ENCODE peak calls at places on chromosomes 12 and 14, in four cellular contexts. T is GM12878, B is HepG2, J is H1. A is an unnamed sample.

GRCh38 chr12:14892726-14893442 is 7.2 kb upstream of the MGP start:
- DNase-seq in T (no peak), B (peak; percentile 5), J (no peak), A (no peak)

GRCh38 chr14:39374846-39375245 is 57.4 kb downstream of the FBXO33 start:
- DNase-seq in T (no peak), B (no peak), J (no peak), A (no peak)

GRCh38 chr14:54610051-54610977 is 43.4 kb downstream of the SAMD4A start:
- DNase-seq in T (no peak), B (no peak), J (no peak), A (no peak)

GRCh38 chr12:46406352-46407027 is 33.9 kb upstream of the SLC38A2 start:
- DNase-seq in T (no peak), B (no peak), J (no peak), A (no peak)

GRCh38 chr14:100199240-100199860 is 39.6 kb upstream of the YY1 start:
- DNase-seq in T (no peak), B (no peak), J (no peak), A (no peak)

GRCh38 chr12:50402270-50403000 is 1.8 kb downstream of the LARP4 start:
- DNase-seq in T (no peak), B (no peak), J (no peak), A (no peak)

GRCh38 chr12:48800971-48801370 is 12.1 kb upstream of the ADCY6 start:
- DNase-seq in T (no peak), B (no peak), J (no peak), A (no peak)

GRCh38 chr12:55818886-55819285 is 1.0 kb downstream of the ORMDL2 start:
- DNase-seq in T (no peak), B (no peak), J (no peak), A (no peak)

GRCh38 chr14:30270200-30271161 is 288.5 kb upstream of the G2E3 start:
- DNase-seq in T (no peak), B (peak; percentile 85), J (peak; percentile 80), A (peak; percentile 73)

GRCh38 chr12:57166971-57167371 is 19.6 kb upstream of the LRP1-AS start:
- DNase-seq in T (no peak), B (no peak), J (no peak), A (no peak)

GRCh38 chr12:67358686-67359374 is 89.7 kb downstream of the CAND1 start:
- DNase-seq in T (no peak), B (no peak), J (no peak), A (peak; percentile 16)

GRCh38 chr14:103127861-103128598 is 4.8 kb downstream of the TNFAIP2 start:
- DNase-seq in T (no peak), B (no peak), J (no peak), A (no peak)

GRCh38 chr14:103126088-103126872 is 3.0 kb downstream of the TNFAIP2 start:
- DNase-seq in T (no peak), B (no peak), J (no peak), A (no peak)

GRCh38 chr14:103128631-103129300 is 5.5 kb downstream of the TNFAIP2 start:
- DNase-seq in T (no peak), B (no peak), J (no peak), A (no peak)

GRCh38 chr14:103126873-103127304 is 3.6 kb downstream of the TNFAIP2 start:
- DNase-seq in T (no peak), B (peak; percentile 63), J (no peak), A (no peak)

GRCh38 chr14:103127356-103127755 is 4.1 kb downstream of the TNFAIP2 start:
- DNase-seq in T (no peak), B (no peak), J (no peak), A (no peak)
- H3K4me3 ChIP-seq in T (no peak overlapping the region), B (no peak overlapping the region), J (no peak overlapping the region), A (no peak overlapping the region)

GRCh38 chr14:103702095-103702494 is 13.2 kb downstream of the XRCC3 start:
- DNase-seq in T (no peak), B (no peak), J (no peak), A (no peak)
- H3K4me1 ChIP-seq in T (no peaks in the 10 kb centered on the region), B (peaks cover 11% of the 10 kb centered on the region), J (no peaks in the 10 kb centered on the region), A (peaks cover 10% of the 10 kb centered on the region)

GRCh38 chr12:95385646-95386045 is 88.3 kb upstream of the METAP2 start:
- DNase-seq in T (no peak), B (no peak), J (no peak), A (no peak)
- TF ChIP-seq SUZ12 in T (no peak), B (no peak), J (no peak), A (no peak)

GRCh38 chr14:68011629-68012028 is 192.1 kb downstream of the RAD51B start:
- DNase-seq in T (no peak), B (no peak), J (no peak), A (no peak)
- H3K4me3 ChIP-seq in T (no peak overlapping the region), B (no peak overlapping the region), J (no peak overlapping the region), A (no peak overlapping the region)